ENCODE peak calls at places on chromosomes 7 and 10, in four cellular contexts. B is H9, N is IMR-90, Y is H1. K is an unnamed sample.

GRCh38 chr7:2968616-2969397 is 74.9 kb downstream of the CARD11 start:
- DNase-seq in B (no peak), N (no peak), Y (no peak), K (no peak)

GRCh38 chr7:74657692-74658170 is at the start of gene GTF2I:
- DNase-seq in B (no peak), N (no peak), Y (no peak), K (peak; percentile 73)

GRCh38 chr7:91089382-91089963 is 174.8 kb upstream of the FZD1 start:
- DNase-seq in B (no peak), N (peak; percentile 48), Y (no peak), K (peak; percentile 27)

GRCh38 chr10:57979466-57979865 is 288.2 kb downstream of the IPMK start:
- DNase-seq in B (no peak), N (no peak), Y (no peak), K (peak; percentile 39)

GRCh38 chr7:143148050-143148449 is 16.2 kb downstream of the PIP start:
- DNase-seq in B (no peak), N (no peak), Y (no peak), K (no peak)

GRCh38 chr10:33008499-33009243 is 50.6 kb upstream of the ITGB1 start:
- DNase-seq in B (peak; percentile 43), N (peak; percentile 92), Y (no peak), K (peak; percentile 76)

GRCh38 chr7:6012355-6013104 is 3.5 kb downstream of the AIMP2 start:
- DNase-seq in B (no peak), N (no peak), Y (no peak), K (no peak)

GRCh38 chr10:77156406-77156879 is 481.2 kb downstream of the KCNMA1 start:
- DNase-seq in B (no peak), N (peak; percentile 75), Y (no peak), K (no peak)

GRCh38 chr7:7686806-7687205 is 31.6 kb downstream of the RPA3 start:
- DNase-seq in B (no peak), N (no peak), Y (no peak), K (no peak)

GRCh38 chr7:29208410-29209250 is 14.1 kb downstream of the CHN2 start:
- DNase-seq in B (no peak), N (no peak), Y (no peak), K (no peak)

GRCh38 chr7:89511900-89512299 is 642.4 kb upstream of the STEAP1 start:
- DNase-seq in B (no peak), N (no peak), Y (no peak), K (no peak)

GRCh38 chr7:89503281-89503680 is 651.0 kb upstream of the STEAP1 start:
- DNase-seq in B (no peak), N (no peak), Y (no peak), K (no peak)

DNA sequence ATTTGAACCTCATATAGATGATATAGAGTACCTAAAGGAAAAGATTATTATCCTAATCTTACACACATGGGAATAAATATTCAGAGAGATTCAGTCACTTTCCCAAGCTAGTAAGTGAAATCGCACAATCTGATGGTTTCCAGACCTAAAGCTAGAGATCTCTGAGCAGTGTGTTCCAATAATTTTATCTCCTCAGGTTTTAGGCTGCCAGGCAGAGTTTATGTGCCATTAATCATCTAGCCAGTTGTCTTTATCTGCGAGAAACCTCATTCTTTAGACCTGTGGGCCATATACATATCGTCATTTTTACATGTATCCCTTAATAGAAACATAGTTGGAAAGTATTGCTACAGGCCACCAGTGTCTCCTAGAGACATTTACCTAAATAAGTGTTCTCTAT is 647.2 kb upstream of the STEAP1 start:
- DNase-seq in B (no peak), N (no peak), Y (no peak), K (no peak)
- H3K27ac ChIP-seq in B (no peak overlapping the region), N (no peak overlapping the region), Y (no peak overlapping the region), K (no peak overlapping the region)

DNA sequence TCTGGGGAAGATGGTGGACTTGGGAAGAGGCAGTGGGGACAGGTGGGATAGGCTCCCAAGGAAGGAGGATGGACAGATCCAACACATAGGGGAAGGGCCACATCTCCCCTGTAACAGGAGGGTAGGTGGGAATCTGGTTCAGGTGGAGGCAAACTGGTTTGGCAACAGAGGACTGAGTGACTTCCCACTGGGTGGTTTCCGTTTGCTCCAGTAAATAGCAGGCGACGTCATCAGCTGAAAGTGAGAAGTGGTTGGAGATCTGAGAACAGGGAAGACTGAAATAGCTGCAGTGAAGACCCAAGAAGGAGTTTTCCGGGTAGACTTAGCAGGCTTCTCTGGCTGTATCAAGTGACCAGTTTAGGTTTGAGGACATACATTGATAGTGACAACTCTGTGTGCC is 504.4 kb downstream of the GALNT17 start:
- DNase-seq in B (peak; percentile 78), N (no peak), Y (no peak), K (peak; percentile 96)
- H2BK15ac ChIP-seq in B (no peak overlapping the region), N (no peak overlapping the region), Y (no peak overlapping the region), K (no peak overlapping the region)

GRCh38 chr10:95501203-95502094 is 59.7 kb downstream of the SORBS1 start:
- DNase-seq in B (no peak), N (no peak), Y (no peak), K (no peak)
- H3K27ac ChIP-seq in B (no peak overlapping the region), N (no peak overlapping the region), Y (no peak overlapping the region), K (no peak overlapping the region)

GRCh38 chr10:34813626-34814227 is 1.4 kb downstream of the PARD3 start:
- DNase-seq in B (no peak), N (peak; percentile 62), Y (no peak), K (peak; percentile 70)
- H2BK15ac ChIP-seq in B (no peak overlapping the region), N (no peak overlapping the region), Y (no peak overlapping the region), K (no peak overlapping the region)

GRCh38 chr7:130880668-130881067 is 146.7 kb upstream of the KLF14 start:
- DNase-seq in B (no peak), N (peak; percentile 42), Y (no peak), K (no peak)

GRCh38 chr7:130879191-130879590 is 145.2 kb upstream of the KLF14 start:
- DNase-seq in B (no peak), N (peak; percentile 30), Y (no peak), K (no peak)

GRCh38 chr7:130877236-130877635 is 143.2 kb upstream of the KLF14 start:
- DNase-seq in B (no peak), N (peak; percentile 9), Y (no peak), K (no peak)

GRCh38 chr7:130877676-130878305 is 143.8 kb upstream of the KLF14 start:
- DNase-seq in B (no peak), N (peak; percentile 17), Y (no peak), K (no peak)

DNA sequence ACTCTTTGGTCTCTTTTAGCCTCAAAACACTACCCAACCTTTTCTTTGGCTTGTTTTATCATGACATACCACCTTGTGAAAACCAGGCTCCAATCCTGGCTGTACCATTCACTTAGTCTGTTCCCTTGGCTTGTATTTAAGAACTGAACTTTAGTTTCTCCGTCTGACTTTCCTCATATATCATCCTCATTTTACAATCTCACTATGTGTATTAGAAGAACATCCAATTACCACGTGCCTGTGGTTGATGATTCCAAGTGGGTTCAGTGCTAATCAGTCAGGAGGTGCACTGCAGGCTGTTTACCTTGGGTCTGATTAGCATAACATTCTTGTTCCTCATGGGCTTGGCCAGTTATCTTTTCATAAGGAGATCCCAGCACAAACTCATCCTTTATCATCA is 144.8 kb upstream of the KLF14 start:
- DNase-seq in B (no peak), N (peak; percentile 52), Y (no peak), K (no peak)
- H3K27ac ChIP-seq in B (no peak overlapping the region), N (peak overlapping the region; percentile 69), Y (no peak overlapping the region), K (no peak overlapping the region)

K was measured in mesendoderm.